ENCODE peak calls at places on chromosomes 11 and 22, in four cellular contexts. U is heart left ventricle, R is left ventricle myocardium inferior, M is fibroblast of lung. D is an unnamed sample. For H3K4me1, the result is how much of the 10 kb centered on the place peaks cover.

GRCh38 chr11:17738350-17739207 is 4.0 kb downstream of the KCNC1 start:
- DNase-seq in U (no peak), R (no peak), M (no peak), D (peak)

GRCh38 chr11:121575250-121575962 is 122.6 kb upstream of the SORL1-AS1 start:
- DNase-seq in U (peak), R (peak), M (peak), D (no peak)

GRCh38 chr11:114318361-114318760 is 22.2 kb downstream of the NNMT start:
- DNase-seq in U (no peak), R (no peak), M (no peak), D (no peak)

GRCh38 chr11:116891746-116892145 is 54.3 kb upstream of the APOA1 start:
- DNase-seq in U (no peak), R (no peak), M (no peak), D (no peak)

GRCh38 chr11:19393941-19394340 is 153.2 kb upstream of the E2F8 start:
- DNase-seq in U (no peak), R (no peak), M (peak), D (no peak)

GRCh38 chr22:37999640-38000272 is 15.4 kb upstream of the SOX10 start:
- DNase-seq in U (no peak), R (no peak), M (peak), D (peak)

GRCh38 chr22:20720692-20721408 is 53.1 kb upstream of the SERPIND1 start:
- DNase-seq in U (no peak), R (no peak), M (no peak), D (no peak)

GRCh38 chr11:127710831-127711230 is 710.3 kb upstream of the KIRREL3 start:
- DNase-seq in U (no peak), R (no peak), M (no peak), D (no peak)

GRCh38 chr11:84905411-84905810 is 721.7 kb downstream of the DLG2 start:
- DNase-seq in U (no peak), R (no peak), M (peak), D (no peak)

GRCh38 chr11:2665747-2666710 is 33.8 kb downstream of the KCNQ1OT1 start:
- DNase-seq in U (no peak), R (no peak), M (peak), D (peak)

GRCh38 chr11:102138223-102138622 is 28.0 kb downstream of the YAP1 start:
- DNase-seq in U (no peak), R (no peak), M (peak), D (no peak)

GRCh38 chr11:93344855-93345333 is 14.4 kb downstream of the DEUP1 start:
- DNase-seq in U (no peak), R (no peak), M (no peak), D (no peak)

GRCh38 chr22:43723816-43724215 is 88.3 kb downstream of the EFCAB6 start:
- DNase-seq in U (no peak), R (no peak), M (peak), D (no peak)

GRCh38 chr22:21707677-21708076 is 27.9 kb downstream of the YPEL1 start:
- DNase-seq in U (no peak), R (no peak), M (no peak), D (no peak)

GRCh38 chr11:2929880-2930704 is 872 bp upstream of the PHLDA2 start:
- DNase-seq in U (no peak), R (no peak), M (peak), D (peak)

GRCh38 chr22:20111689-20112622 is 3.9 kb upstream of the RANBP1 start:
- DNase-seq in U (peak), R (peak), M (no peak), D (no peak)

GRCh38 chr22:32815943-32816342 is 14.4 kb downstream of the TIMP3 start:
- DNase-seq in U (no peak), R (peak), M (no peak), D (no peak)

GRCh38 chr11:72079776-72080325 is 491 bp downstream of the NUMA1 start:
- DNase-seq in U (no peak), R (no peak), M (no peak), D (no peak)

GRCh38 chr11:96026310-96026709 is 102.4 kb upstream of the MTMR2 start:
- DNase-seq in U (no peak), R (no peak), M (no peak), D (no peak)

GRCh38 chr22:27965547-27965946 is 46.5 kb upstream of the PITPNB start:
- DNase-seq in U (no peak), R (no peak), M (no peak), D (no peak)

GRCh38 chr11:121716060-121716459 is 263.3 kb upstream of the SORL1-AS1 start:
- DNase-seq in U (no peak), R (no peak), M (peak), D (no peak)

GRCh38 chr11:1129143-1129665 is 28.5 kb upstream of the MUC5AC start:
- DNase-seq in U (peak), R (no peak), M (no peak), D (no peak)

GRCh38 chr11:1196516-1197391 is 26.1 kb upstream of the MUC5B start:
- DNase-seq in U (peak), R (peak), M (no peak), D (no peak)

DNA sequence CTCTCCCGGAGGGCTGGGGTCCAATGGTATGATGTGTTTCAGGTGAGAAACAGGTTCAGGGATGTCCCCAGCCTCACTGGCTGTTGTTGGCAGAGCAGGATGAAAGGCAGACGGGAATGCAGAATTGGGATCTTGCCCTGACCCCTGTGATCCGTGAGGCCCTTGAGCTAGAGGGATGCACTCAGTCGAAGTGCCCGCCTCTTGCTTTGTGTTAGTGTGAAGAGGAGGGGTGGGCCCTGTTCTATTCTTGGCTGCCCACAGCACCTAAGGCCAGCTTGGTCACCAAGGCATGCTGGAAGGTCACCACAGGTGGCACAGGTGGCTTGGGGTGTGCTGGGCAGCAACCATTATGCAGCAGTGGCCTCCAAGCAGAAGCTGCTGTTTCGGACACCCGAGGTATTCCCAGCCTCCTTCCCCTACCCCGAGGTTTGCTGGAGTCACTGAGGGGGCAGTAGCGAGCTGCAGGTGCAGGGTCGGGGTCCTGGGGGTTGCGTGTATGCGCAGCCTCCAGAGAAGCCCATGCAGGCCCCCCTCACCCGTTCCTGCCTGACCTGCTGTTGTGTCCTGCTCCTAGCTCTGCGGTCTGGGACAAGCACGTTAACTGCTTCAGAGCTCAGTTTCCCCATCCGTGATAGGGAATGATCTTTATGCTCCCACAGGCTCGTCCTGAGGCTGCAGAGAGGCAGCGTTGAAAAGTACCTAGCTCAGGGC is 12.9 kb downstream of the LRP5 start:
- DNase-seq in U (no peak), R (no peak), M (no peak), D (no peak)
- H3K4me1 ChIP-seq in U (half or more), R (half or more), M (under half), D (under half)

GRCh38 chr11:118569670-118570069 is 2.5 kb upstream of the ARCN1 start:
- DNase-seq in U (no peak), R (no peak), M (no peak), D (no peak)

GRCh38 chr11:118572075-118572913 is at the start of gene ARCN1:
- DNase-seq in U (peak), R (peak), M (peak), D (peak)

GRCh38 chr11:118572914-118573550 is 823 bp downstream of the ARCN1 start:
- DNase-seq in U (no peak), R (no peak), M (peak), D (no peak)

GRCh38 chr11:118570787-118571186 is 1.4 kb upstream of the ARCN1 start:
- DNase-seq in U (no peak), R (no peak), M (no peak), D (no peak)

GRCh38 chr11:118574636-118575035 is 2.4 kb downstream of the ARCN1 start:
- DNase-seq in U (no peak), R (no peak), M (no peak), D (no peak)
- H3K4me3 ChIP-seq in U (no peak), R (peak), M (peak), D (peak)

DNA sequence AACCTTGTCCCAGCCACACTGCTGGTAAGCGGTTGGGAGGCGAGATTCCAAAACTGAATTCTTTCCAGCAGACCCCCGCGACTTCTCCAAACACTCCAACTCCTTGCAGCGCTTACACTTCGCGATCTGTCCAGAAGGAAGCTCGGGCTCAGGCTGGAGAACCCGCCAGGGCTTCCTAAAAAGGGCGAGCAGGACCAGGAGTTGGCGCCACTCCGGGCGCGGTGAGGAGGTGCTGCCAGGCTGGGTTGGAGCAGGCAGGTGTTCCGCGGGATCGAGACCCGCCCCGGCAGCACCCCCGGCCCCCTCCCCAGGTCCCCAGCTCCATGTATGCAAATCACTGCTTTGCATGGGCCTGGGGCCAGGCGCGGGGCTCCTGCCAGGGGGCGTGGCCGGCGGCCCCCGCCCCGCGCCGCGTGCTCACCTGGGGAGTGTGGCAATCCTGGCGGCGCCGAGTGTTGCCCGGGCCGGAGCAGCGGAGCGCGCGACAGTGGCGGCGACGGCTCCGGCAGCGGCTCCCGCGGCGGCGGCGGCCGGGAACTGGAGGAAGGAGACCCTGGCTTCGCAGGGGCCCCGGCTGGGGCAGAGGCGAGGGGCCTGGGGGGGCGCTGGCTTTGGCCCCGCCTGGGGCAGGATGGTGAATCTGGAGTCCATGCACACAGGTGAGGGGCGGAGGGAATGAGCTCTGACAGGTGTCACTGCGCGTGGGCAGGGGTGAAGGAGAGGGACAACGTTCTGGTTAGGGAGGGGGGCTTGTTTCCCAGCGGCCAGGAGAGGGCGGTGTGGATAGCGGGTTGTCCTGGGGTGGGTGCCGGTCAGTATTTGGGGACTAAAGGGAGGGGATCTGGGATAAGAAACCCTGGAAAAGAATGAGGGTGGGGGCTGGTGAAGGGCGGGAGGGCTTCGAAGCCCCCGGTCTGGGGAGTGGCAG is at the start of gene POU2F3:
- DNase-seq in U (no peak), R (no peak), M (no peak), D (no peak)
- TF ChIP-seq CTCF in U (no peak), R (no peak), M (peak), D (no peak)

DNA sequence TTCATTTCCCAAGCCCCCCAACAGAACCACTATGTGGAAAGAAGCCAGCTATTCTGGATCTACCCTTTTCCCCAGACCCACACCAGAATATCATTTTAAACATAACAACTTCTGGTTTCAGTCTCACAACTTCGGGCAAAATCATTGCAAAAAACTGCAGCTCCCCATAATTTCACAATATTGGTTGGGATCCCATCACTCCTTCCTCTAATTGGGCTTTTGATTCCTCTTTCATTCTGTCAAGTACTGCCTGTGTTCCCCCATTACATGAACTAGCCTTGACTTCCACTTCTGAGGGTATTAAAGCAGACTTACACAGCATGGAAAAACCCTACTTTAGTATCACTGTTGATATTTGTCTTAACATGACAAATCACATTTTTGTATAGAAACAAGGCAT is 4.1 kb upstream of the APOL3 start:
- DNase-seq in U (no peak), R (no peak), M (no peak), D (no peak)
- H3K4me1 ChIP-seq in U (under half), R (under half), M (under half), D (under half)

D was measured in breast epithelium.